ENCODE peak calls at places on chromosomes 7 and 10, in five cellular contexts. S is HFFc6, X is AG04450, I is anterior cingulate cortex, P is fibroblast of lung. U is an unnamed sample.

GRCh38 chr7:56099653-56100052 is 6.6 kb downstream of the CHCHD2 start:
- DNase-seq in X (no peak), S (no peak), I (no peak), P (no peak), U (no peak)

GRCh38 chr7:133571066-133571465 is 318.2 kb downstream of the EXOC4 start:
- DNase-seq in I (no peak), S (no peak), X (no peak), P (no peak), U (no peak)

GRCh38 chr7:27745064-27745583 is 5.2 kb downstream of the TAX1BP1 start:
- DNase-seq in P (peak), I (no peak), S (peak), X (peak), U (peak)

GRCh38 chr7:131159961-131160361 is 167.7 kb upstream of the MKLN1 start:
- DNase-seq in X (peak), P (peak), S (peak), I (no peak), U (no peak)

GRCh38 chr7:8065356-8065813 is 96.8 kb downstream of the GLCCI1 start:
- DNase-seq in S (peak), I (no peak), P (peak), X (peak), U (no peak)

GRCh38 chr7:82364671-82365070 is 78.9 kb downstream of the CACNA2D1 start:
- DNase-seq in I (no peak), S (no peak), P (no peak), X (no peak), U (no peak)

GRCh38 chr10:83765711-83766110 is 373.6 kb upstream of the GHITM start:
- DNase-seq in S (no peak), P (peak), X (no peak), I (no peak), U (no peak)

GRCh38 chr7:2802082-2802481 is 42.0 kb downstream of the GNA12 start:
- DNase-seq in X (no peak), I (no peak), P (peak), S (peak), U (no peak)

GRCh38 chr7:70006411-70006920 is 408.2 kb downstream of the AUTS2 start:
- DNase-seq in S (no peak), I (no peak), P (no peak), X (no peak), U (no peak)

GRCh38 chr7:104926905-104927454 is 87.0 kb upstream of the KMT2E start:
- DNase-seq in S (no peak), P (no peak), I (no peak), X (no peak), U (no peak)

GRCh38 chr10:110525349-110526260 is 27.9 kb downstream of the DUSP5 start:
- DNase-seq in S (peak), I (no peak), P (peak), X (no peak), U (no peak)

GRCh38 chr7:154338709-154339108 is 286.5 kb downstream of the DPP6 start:
- DNase-seq in X (no peak), P (no peak), S (no peak), I (peak), U (no peak)

U was measured in cerebellum.